ENCODE peak calls at places on chromosomes 6 and 20, in eight cellular contexts. T, R, D, O, Z, X, A and K are unnamed samples.

GRCh38 chr6:82442320-82442719 is 78.7 kb downstream of the TPBG start:
- DNase-seq in R (no peak), O (no peak), A (no peak), D (no peak), Z (no peak), X (no peak), T (no peak), K (no peak)

GRCh38 chr20:11311659-11312058 is 606.0 kb upstream of the BTBD3 start:
- DNase-seq in D (no peak), Z (no peak), O (no peak), A (no peak), X (no peak), R (no peak), T (no peak), K (no peak)

GRCh38 chr6:4405609-4406212 is 270.3 kb upstream of the ECI2 start:
- DNase-seq in A (no peak), R (no peak), Z (no peak), T (no peak), D (no peak), X (no peak), O (no peak), K (no peak)

GRCh38 chr20:62907377-62908317 is 18.7 kb downstream of the DIDO1 start:
- DNase-seq in A (no peak), T (no peak), R (no peak), Z (no peak), O (no peak), X (no peak), D (no peak), K (no peak)

GRCh38 chr20:33507461-33507860 is 17.6 kb downstream of the CBFA2T2 start:
- DNase-seq in X (no peak), T (no peak), A (no peak), Z (no peak), O (no peak), D (no peak), R (no peak), K (no peak)

GRCh38 chr6:11085758-11086435 is 7.7 kb upstream of the SMIM13 start:
- DNase-seq in D (no peak), O (no peak), R (peak; percentile 73), X (no peak), Z (no peak), T (peak; percentile 64), A (no peak), K (peak; percentile 75)

GRCh38 chr6:40322336-40322735 is 264.8 kb downstream of the LRFN2 start:
- DNase-seq in T (no peak), X (no peak), R (no peak), D (no peak), A (no peak), Z (no peak), O (no peak), K (no peak)

GRCh38 chr20:62561948-62562347 is 80.4 kb upstream of the SLCO4A1 start:
- DNase-seq in Z (no peak), R (no peak), D (no peak), O (no peak), A (no peak), T (no peak), X (no peak), K (no peak)

GRCh38 chr6:24752917-24753486 is 21.7 kb upstream of the GMNN start:
- DNase-seq in A (no peak), D (no peak), R (peak; percentile 22), O (no peak), T (no peak), Z (no peak), X (no peak), K (no peak)

GRCh38 chr20:4559106-4559505 is 162.6 kb upstream of the PRND start:
- DNase-seq in R (no peak), X (no peak), O (no peak), D (no peak), Z (no peak), A (no peak), T (no peak), K (no peak)

GRCh38 chr6:37298958-37299357 is 41.0 kb upstream of the TMEM217 start:
- DNase-seq in D (no peak), R (no peak), A (no peak), X (no peak), O (no peak), T (no peak), Z (no peak), K (no peak)

GRCh38 chr20:25308083-25308491 is 60.2 kb downstream of the PYGB start:
- DNase-seq in T (no peak), R (no peak), O (no peak), X (no peak), A (no peak), Z (no peak), D (peak; percentile 13), K (no peak)

GRCh38 chr6:112259337-112259675 is 4.9 kb upstream of the LAMA4 start:
- DNase-seq in R (no peak), D (no peak), X (no peak), A (no peak), O (no peak), T (no peak), Z (no peak), K (no peak)

GRCh38 chr6:14129572-14129971 is 12.0 kb downstream of the CD83 start:
- DNase-seq in D (peak; percentile 56), X (peak; percentile 32), O (peak; percentile 58), T (peak; percentile 69), Z (peak; percentile 79), A (peak; percentile 38), R (peak; percentile 82), K (peak; percentile 89)

GRCh38 chr6:140857734-140858380 is 1274.9 kb upstream of the GJE1 start:
- DNase-seq in O (no peak), R (peak; percentile 96), D (no peak), T (peak; percentile 93), A (no peak), Z (no peak), X (no peak), K (peak; percentile 99)

GRCh38 chr6:43386492-43386891 is 17.0 kb upstream of the ZNF318 start:
- DNase-seq in T (no peak), Z (peak; percentile 45), R (no peak), D (no peak), X (no peak), A (no peak), O (no peak), K (no peak)

GRCh38 chr6:30730611-30731435 is 10.7 kb downstream of the TUBB start:
- DNase-seq in R (no peak), A (peak; percentile 74), T (no peak), X (peak; percentile 82), Z (peak; percentile 93), D (peak; percentile 68), O (peak; percentile 93), K (peak; percentile 45)

GRCh38 chr6:117495873-117496272 is 13.4 kb downstream of the DCBLD1 start:
- DNase-seq in R (no peak), D (no peak), A (no peak), T (peak; percentile 35), O (no peak), X (no peak), Z (no peak), K (peak; percentile 38)

GRCh38 chr6:44789790-44790189 is 402.3 kb downstream of the CDC5L start:
- DNase-seq in A (no peak), X (no peak), T (no peak), O (no peak), Z (no peak), D (no peak), R (no peak), K (no peak)

GRCh38 chr6:44800171-44800671 is 412.7 kb downstream of the CDC5L start:
- DNase-seq in X (peak; percentile 39), D (no peak), T (peak; percentile 89), O (peak; percentile 50), Z (no peak), A (no peak), R (peak; percentile 82), K (peak; percentile 92)

GRCh38 chr6:44801188-44801587 is 413.7 kb downstream of the CDC5L start:
- DNase-seq in O (no peak), Z (no peak), T (no peak), X (no peak), A (no peak), D (no peak), R (no peak), K (no peak)

DNA sequence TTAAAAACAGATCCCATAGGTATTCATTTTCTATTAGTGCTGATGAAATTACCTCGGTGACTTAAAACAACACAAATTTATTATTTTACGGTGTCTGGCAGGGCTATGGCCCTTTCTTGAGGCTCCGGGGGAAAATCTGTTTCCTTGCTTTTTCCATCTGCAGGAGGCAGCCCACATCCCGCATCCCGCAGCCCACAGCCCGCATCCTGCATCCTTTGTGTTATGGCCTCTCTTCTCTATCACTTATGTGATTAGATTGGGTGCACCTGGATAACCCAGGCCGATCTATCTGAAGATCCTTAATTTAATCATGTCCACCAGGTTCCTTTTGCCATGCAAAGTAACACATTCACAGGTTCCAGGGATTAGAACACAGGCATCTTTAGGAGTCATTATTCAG is 407.8 kb downstream of the CDC5L start:
- DNase-seq in Z (no peak), O (no peak), D (no peak), T (no peak), X (no peak), A (no peak), R (no peak), K (no peak)
- H3K4me3 ChIP-seq in Z (no peak overlapping the region), O (no peak overlapping the region), D (no peak overlapping the region), T (no peak overlapping the region), X (no peak overlapping the region), A (no peak overlapping the region), R (no peak overlapping the region), K (no peak overlapping the region)

DNA sequence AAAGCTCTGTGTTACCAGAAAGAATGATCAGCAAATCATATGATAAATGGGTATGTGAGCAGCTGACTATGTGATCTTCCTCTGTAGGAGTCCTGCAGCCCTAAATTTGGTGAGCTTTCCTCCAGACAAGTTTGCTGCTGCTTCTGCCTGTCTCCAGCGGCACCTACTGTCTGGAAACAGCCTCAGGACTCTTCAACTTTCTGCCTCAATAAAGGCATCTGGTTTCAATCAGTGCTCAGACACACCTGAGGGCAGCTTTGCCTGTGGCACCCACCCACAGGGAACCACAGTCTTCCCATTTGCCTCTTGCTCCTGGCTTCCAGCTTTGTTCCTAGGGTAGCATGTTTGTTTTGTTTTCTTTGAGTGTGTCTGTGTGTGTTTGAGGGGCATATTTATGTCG is 727.9 kb upstream of the MAN1A1 start:
- DNase-seq in R (peak; percentile 1), T (peak; percentile 1), O (no peak), D (no peak), X (no peak), A (no peak), Z (peak; percentile 5), K (peak; percentile 1)
- TF ChIP-seq CTCF in R (peak; percentile 11), T (peak; percentile 26), O (no peak), D (no peak), X (no peak), A (peak; percentile 20), Z (no peak), K (no peak)

GRCh38 chr6:68059894-68060293 is 575.2 kb upstream of the ADGRB3 start:
- DNase-seq in O (no peak), A (no peak), X (no peak), Z (peak; percentile 29), R (peak; percentile 37), D (no peak), T (peak; percentile 5), K (peak; percentile 22)
- H3K4me3 ChIP-seq in O (no peak overlapping the region), A (peak overlapping the region; percentile 24), X (no peak overlapping the region), Z (no peak overlapping the region), R (peak overlapping the region; percentile 39), D (no peak overlapping the region), T (no peak overlapping the region), K (peak overlapping the region; percentile 46)

DNA sequence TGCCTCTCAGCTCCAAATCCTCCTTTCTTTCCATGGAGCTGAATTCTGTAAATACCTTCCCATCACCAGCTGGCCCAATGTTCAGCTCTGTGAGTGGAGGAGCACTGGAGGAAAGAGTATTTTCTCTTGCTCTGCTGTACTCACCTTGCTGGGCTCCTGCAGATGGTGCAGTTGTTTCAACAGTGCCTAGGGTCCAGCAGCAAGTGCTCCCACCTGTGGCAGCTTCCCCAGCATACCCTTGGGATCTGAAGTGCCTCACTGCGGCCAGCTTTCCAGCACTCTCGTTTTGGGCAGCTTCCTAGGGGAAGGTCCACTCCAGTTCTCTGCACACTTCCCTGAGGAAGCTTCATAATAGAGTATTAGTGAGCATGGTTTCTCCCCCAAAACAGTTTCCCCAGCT is 170.9 kb downstream of the ARHGAP18 start:
- DNase-seq in O (no peak), A (no peak), D (no peak), Z (no peak), R (no peak), T (no peak), X (no peak), K (no peak)
- TF ChIP-seq CTCF in O (no peak), A (no peak), D (no peak), Z (no peak), R (no peak), T (no peak), X (no peak), K (no peak)